ENCODE peak calls at places on chromosome 13, in eight cellular contexts. E is stimulated activated CD4-positive, alpha-beta T cell treated with anti-CD3 and anti-CD28 coated beads, TNF-alpha, amount 100 ng/mL, for 24 hours; C is AG10803; Q is fibroblast of lung; D is activated CD4-positive, alpha-beta T cell treated with anti-CD3 and anti-CD28 coated beads for 36 hours; S is Right ventricle myocardium superior; F is NCI-H748 treated with DMSO at 0.1 percent for 48 hours; Z is NCI-H1092 treated with DMSO at 0.1 percent for 48 hours. P is an unnamed sample.

GRCh38 chr13:113901231-113901630 is 37.4 kb upstream of the GAS6 start:
- DNase-seq in E (no peak), C (peak; percentile 55), Q (no peak), D (no peak), S (no peak), F (no peak), Z (no peak), P (no peak)

GRCh38 chr13:24280722-24281121 is 28.7 kb upstream of the C1QTNF9 start:
- DNase-seq in E (no peak), C (no peak), Q (no peak), D (no peak), S (no peak), F (no peak), Z (no peak), P (no peak)

GRCh38 chr13:33817513-33817842 is 471 bp upstream of the RFC3 start:
- DNase-seq in E (no peak), C (no peak), Q (no peak), D (no peak), S (no peak), F (peak; percentile 70), Z (no peak), P (no peak)

GRCh38 chr13:112771877-112772538 is 82.2 kb downstream of the ATP11A start:
- DNase-seq in E (no peak), C (no peak), Q (no peak), D (no peak), S (no peak), F (peak; percentile 46), Z (peak; percentile 80), P (no peak)

GRCh38 chr13:73767747-73768315 is 366.4 kb downstream of the KLF12 start:
- DNase-seq in E (peak; percentile 6), C (no peak), Q (no peak), D (peak; percentile 59), S (no peak), F (no peak), Z (peak; percentile 63), P (no peak)

GRCh38 chr13:36094478-36094877 is 36.7 kb downstream of the DCLK1 start:
- DNase-seq in E (no peak), C (no peak), Q (no peak), D (no peak), S (no peak), F (no peak), Z (no peak), P (no peak)

GRCh38 chr13:36445806-36446423 is 13.6 kb downstream of the CCNA1 start:
- DNase-seq in E (no peak), C (no peak), Q (no peak), D (no peak), S (no peak), F (no peak), Z (no peak), P (no peak)

GRCh38 chr13:112901951-112902651 is 66.9 kb upstream of the MCF2L start:
- DNase-seq in E (no peak), C (no peak), Q (peak; percentile 4), D (no peak), S (no peak), F (no peak), Z (no peak), P (no peak)

GRCh38 chr13:98393873-98394272 is 183.0 kb downstream of the STK24 start:
- DNase-seq in E (no peak), C (no peak), Q (no peak), D (no peak), S (no peak), F (no peak), Z (no peak), P (no peak)

GRCh38 chr13:50075619-50076097 is 60.4 kb downstream of the KCNRG start:
- DNase-seq in E (no peak), C (no peak), Q (peak; percentile 48), D (no peak), S (no peak), F (no peak), Z (peak; percentile 36), P (no peak)

GRCh38 chr13:23510979-23511735 is 59.1 kb upstream of the TNFRSF19 start:
- DNase-seq in E (no peak), C (no peak), Q (peak; percentile 53), D (peak; percentile 6), S (no peak), F (peak; percentile 35), Z (peak; percentile 20), P (peak; percentile 20)

GRCh38 chr13:65808061-65808460 is 1422.1 kb downstream of the PCDH9 start:
- DNase-seq in E (no peak), C (no peak), Q (peak; percentile 42), D (no peak), S (no peak), F (no peak), Z (no peak), P (no peak)

GRCh38 chr13:98828614-98829013 is 76.1 kb upstream of the SLC15A1 start:
- DNase-seq in E (no peak), C (no peak), Q (no peak), D (no peak), S (no peak), F (no peak), Z (no peak), P (no peak)

GRCh38 chr13:77465595-77466195 is 69.8 kb upstream of the SCEL start:
- DNase-seq in E (no peak), C (no peak), Q (no peak), D (no peak), S (no peak), F (no peak), Z (no peak), P (peak; percentile 20)

GRCh38 chr13:101408154-101408553 is 8.2 kb downstream of the NALCN start:
- DNase-seq in E (no peak), C (no peak), Q (no peak), D (no peak), S (no peak), F (no peak), Z (no peak), P (no peak)

GRCh38 chr13:39527961-39528720 is 74.9 kb downstream of the LHFPL6 start:
- DNase-seq in E (no peak), C (peak; percentile 93), Q (peak; percentile 89), D (no peak), S (no peak), F (no peak), Z (no peak), P (peak; percentile 72)

GRCh38 chr13:44155422-44156293 is 218.0 kb upstream of the SERP2 start:
- DNase-seq in E (no peak), C (peak; percentile 54), Q (peak; percentile 56), D (no peak), S (peak; percentile 66), F (no peak), Z (peak; percentile 37), P (no peak)

GRCh38 chr13:74187564-74187963 is 53.4 kb upstream of the KLF12 start:
- DNase-seq in E (no peak), C (peak; percentile 21), Q (peak; percentile 10), D (no peak), S (no peak), F (no peak), Z (no peak), P (peak; percentile 11)

GRCh38 chr13:112510002-112510780 is 77.8 kb downstream of the TUBGCP3 start:
- DNase-seq in E (no peak), C (peak; percentile 78), Q (peak; percentile 76), D (peak; percentile 12), S (no peak), F (peak; percentile 72), Z (peak; percentile 80), P (peak; percentile 70)

GRCh38 chr13:38954844-38955243 is 35.8 kb downstream of the STOML3 start:
- DNase-seq in E (no peak), C (no peak), Q (no peak), D (no peak), S (no peak), F (no peak), Z (no peak), P (no peak)